ENCODE peak calls at places on chromosomes 4 and X, in seven cellular contexts. One of them, this sample, is unnamed.

GRCh38 chrX:130091976-130092522 is 18.2 kb downstream of the ELF4 start:
- DNase-seq in AG10803: no peak
- DNase-seq in activated T-cell treated with anti-CD3 and anti-CD28 coated beads, Interleukin-2, amount 50 U/mL, for 4 hours: peak
- DNase-seq in D721Med: no peak
- DNase-seq in CMK: peak
- DNase-seq in Right ventricle myocardium inferior: peak
- DNase-seq in endothelial cell: peak
- DNase-seq in this sample: no peak

GRCh38 chr4:3365326-3365725 is 72.5 kb downstream of the RGS12 start:
- DNase-seq in AG10803: no peak
- DNase-seq in activated T-cell treated with anti-CD3 and anti-CD28 coated beads, Interleukin-2, amount 50 U/mL, for 4 hours: no peak
- DNase-seq in D721Med: no peak
- DNase-seq in CMK: no peak
- DNase-seq in Right ventricle myocardium inferior: no peak
- DNase-seq in endothelial cell: no peak
- DNase-seq in this sample: no peak

GRCh38 chrX:10568428-10568827 is 52.0 kb downstream of the MID1 start:
- DNase-seq in AG10803: no peak
- DNase-seq in activated T-cell treated with anti-CD3 and anti-CD28 coated beads, Interleukin-2, amount 50 U/mL, for 4 hours: no peak
- DNase-seq in D721Med: no peak
- DNase-seq in CMK: no peak
- DNase-seq in Right ventricle myocardium inferior: no peak
- DNase-seq in endothelial cell: no peak
- DNase-seq in this sample: no peak

GRCh38 chr4:163554870-163555465 is 60.5 kb downstream of the TMA16 start:
- DNase-seq in AG10803: peak
- DNase-seq in activated T-cell treated with anti-CD3 and anti-CD28 coated beads, Interleukin-2, amount 50 U/mL, for 4 hours: no peak
- DNase-seq in D721Med: no peak
- DNase-seq in CMK: no peak
- DNase-seq in Right ventricle myocardium inferior: no peak
- DNase-seq in endothelial cell: no peak
- DNase-seq in this sample: no peak

GRCh38 chr4:87979810-87980209 is 4.3 kb downstream of the SPP1 start:
- DNase-seq in AG10803: no peak
- DNase-seq in activated T-cell treated with anti-CD3 and anti-CD28 coated beads, Interleukin-2, amount 50 U/mL, for 4 hours: no peak
- DNase-seq in D721Med: no peak
- DNase-seq in CMK: no peak
- DNase-seq in Right ventricle myocardium inferior: no peak
- DNase-seq in endothelial cell: no peak
- DNase-seq in this sample: no peak

GRCh38 chrX:30888526-30889146 is 418 bp downstream of the TAB3 start:
- DNase-seq in AG10803: no peak
- DNase-seq in activated T-cell treated with anti-CD3 and anti-CD28 coated beads, Interleukin-2, amount 50 U/mL, for 4 hours: no peak
- DNase-seq in D721Med: no peak
- DNase-seq in CMK: no peak
- DNase-seq in Right ventricle myocardium inferior: no peak
- DNase-seq in endothelial cell: no peak
- DNase-seq in this sample: no peak

GRCh38 chr4:101678180-101678579 is 112.3 kb upstream of the BANK1 start:
- DNase-seq in AG10803: peak
- DNase-seq in activated T-cell treated with anti-CD3 and anti-CD28 coated beads, Interleukin-2, amount 50 U/mL, for 4 hours: no peak
- DNase-seq in D721Med: no peak
- DNase-seq in CMK: no peak
- DNase-seq in Right ventricle myocardium inferior: no peak
- DNase-seq in endothelial cell: no peak
- DNase-seq in this sample: no peak

GRCh38 chr4:10115657-10116624 is 658 bp downstream of the WDR1 start:
- DNase-seq in AG10803: no peak
- DNase-seq in activated T-cell treated with anti-CD3 and anti-CD28 coated beads, Interleukin-2, amount 50 U/mL, for 4 hours: peak
- DNase-seq in D721Med: no peak
- DNase-seq in CMK: no peak
- DNase-seq in Right ventricle myocardium inferior: peak
- DNase-seq in endothelial cell: peak
- DNase-seq in this sample: peak

GRCh38 chrX:71990518-71990917 is 79.9 kb downstream of the NHSL2 start:
- DNase-seq in AG10803: no peak
- DNase-seq in activated T-cell treated with anti-CD3 and anti-CD28 coated beads, Interleukin-2, amount 50 U/mL, for 4 hours: no peak
- DNase-seq in D721Med: no peak
- DNase-seq in CMK: no peak
- DNase-seq in Right ventricle myocardium inferior: no peak
- DNase-seq in endothelial cell: no peak
- DNase-seq in this sample: no peak

GRCh38 chrX:84909151-84909550 is 94.5 kb upstream of the APOOL start:
- DNase-seq in AG10803: no peak
- DNase-seq in activated T-cell treated with anti-CD3 and anti-CD28 coated beads, Interleukin-2, amount 50 U/mL, for 4 hours: no peak
- DNase-seq in D721Med: no peak
- DNase-seq in CMK: no peak
- DNase-seq in Right ventricle myocardium inferior: no peak
- DNase-seq in endothelial cell: no peak
- DNase-seq in this sample: no peak

GRCh38 chr4:55311792-55312490 is 34.1 kb upstream of the SRD5A3 start:
- DNase-seq in AG10803: no peak
- DNase-seq in activated T-cell treated with anti-CD3 and anti-CD28 coated beads, Interleukin-2, amount 50 U/mL, for 4 hours: no peak
- DNase-seq in D721Med: no peak
- DNase-seq in CMK: peak
- DNase-seq in Right ventricle myocardium inferior: no peak
- DNase-seq in endothelial cell: no peak
- DNase-seq in this sample: no peak

GRCh38 chrX:102976290-102976689 is 39.2 kb downstream of the RAB40AL start:
- DNase-seq in AG10803: peak
- DNase-seq in activated T-cell treated with anti-CD3 and anti-CD28 coated beads, Interleukin-2, amount 50 U/mL, for 4 hours: no peak
- DNase-seq in D721Med: no peak
- DNase-seq in CMK: no peak
- DNase-seq in Right ventricle myocardium inferior: no peak
- DNase-seq in endothelial cell: no peak
- DNase-seq in this sample: no peak

GRCh38 chr4:146654976-146655761 is 16.5 kb downstream of the POU4F2 start:
- DNase-seq in AG10803: peak
- DNase-seq in activated T-cell treated with anti-CD3 and anti-CD28 coated beads, Interleukin-2, amount 50 U/mL, for 4 hours: no peak
- DNase-seq in D721Med: no peak
- DNase-seq in CMK: no peak
- DNase-seq in Right ventricle myocardium inferior: no peak
- DNase-seq in endothelial cell: peak
- DNase-seq in this sample: peak

GRCh38 chrX:41167888-41168287 is 82.6 kb downstream of the USP9X start:
- DNase-seq in AG10803: peak
- DNase-seq in activated T-cell treated with anti-CD3 and anti-CD28 coated beads, Interleukin-2, amount 50 U/mL, for 4 hours: no peak
- DNase-seq in D721Med: no peak
- DNase-seq in CMK: no peak
- DNase-seq in Right ventricle myocardium inferior: no peak
- DNase-seq in endothelial cell: no peak
- DNase-seq in this sample: no peak

GRCh38 chr4:71229477-71230257 is 109.2 kb upstream of the SLC4A4 start:
- DNase-seq in AG10803: peak
- DNase-seq in activated T-cell treated with anti-CD3 and anti-CD28 coated beads, Interleukin-2, amount 50 U/mL, for 4 hours: no peak
- DNase-seq in D721Med: no peak
- DNase-seq in CMK: peak
- DNase-seq in Right ventricle myocardium inferior: no peak
- DNase-seq in endothelial cell: peak
- DNase-seq in this sample: no peak

GRCh38 chrX:20362268-20363002 is 95.7 kb upstream of the RPS6KA3 start:
- DNase-seq in AG10803: peak
- DNase-seq in activated T-cell treated with anti-CD3 and anti-CD28 coated beads, Interleukin-2, amount 50 U/mL, for 4 hours: no peak
- DNase-seq in D721Med: no peak
- DNase-seq in CMK: no peak
- DNase-seq in Right ventricle myocardium inferior: no peak
- DNase-seq in endothelial cell: no peak
- DNase-seq in this sample: no peak

GRCh38 chrX:31199051-31199769 is 127.4 kb upstream of the FTHL17 start:
- DNase-seq in AG10803: peak
- DNase-seq in activated T-cell treated with anti-CD3 and anti-CD28 coated beads, Interleukin-2, amount 50 U/mL, for 4 hours: no peak
- DNase-seq in D721Med: no peak
- DNase-seq in CMK: no peak
- DNase-seq in Right ventricle myocardium inferior: no peak
- DNase-seq in endothelial cell: no peak
- DNase-seq in this sample: no peak

GRCh38 chr4:8331567-8331955 is 62.0 kb downstream of the HTRA3 start:
- DNase-seq in AG10803: no peak
- DNase-seq in activated T-cell treated with anti-CD3 and anti-CD28 coated beads, Interleukin-2, amount 50 U/mL, for 4 hours: no peak
- DNase-seq in D721Med: no peak
- DNase-seq in CMK: no peak
- DNase-seq in Right ventricle myocardium inferior: no peak
- DNase-seq in endothelial cell: no peak
- DNase-seq in this sample: peak

GRCh38 chr4:111228396-111228795 is 605.5 kb upstream of the PITX2 start:
- DNase-seq in AG10803: peak
- DNase-seq in activated T-cell treated with anti-CD3 and anti-CD28 coated beads, Interleukin-2, amount 50 U/mL, for 4 hours: no peak
- DNase-seq in D721Med: no peak
- DNase-seq in CMK: no peak
- DNase-seq in Right ventricle myocardium inferior: no peak
- DNase-seq in endothelial cell: no peak
- DNase-seq in this sample: no peak

GRCh38 chr4:123104275-123104674 is 181.9 kb upstream of the NUDT6 start:
- DNase-seq in AG10803: peak
- DNase-seq in activated T-cell treated with anti-CD3 and anti-CD28 coated beads, Interleukin-2, amount 50 U/mL, for 4 hours: no peak
- DNase-seq in D721Med: no peak
- DNase-seq in CMK: no peak
- DNase-seq in Right ventricle myocardium inferior: no peak
- DNase-seq in endothelial cell: no peak
- DNase-seq in this sample: no peak

GRCh38 chrX:153598541-153599191 is at the start of gene CCNQ:
- DNase-seq in AG10803: peak
- DNase-seq in activated T-cell treated with anti-CD3 and anti-CD28 coated beads, Interleukin-2, amount 50 U/mL, for 4 hours: no peak
- DNase-seq in D721Med: no peak
- DNase-seq in CMK: no peak
- DNase-seq in Right ventricle myocardium inferior: no peak
- DNase-seq in endothelial cell: no peak
- DNase-seq in this sample: peak

This sample was measured in aorta.